ENCODE peak calls at places on chromosome 15, in four cellular contexts. F is adrenal gland; I is CD8-positive, alpha-beta T cell; E is heart left ventricle. N is an unnamed sample.

GRCh38 chr15:27353837-27354236 is 382.9 kb downstream of the GABRG3 start:
- DNase-seq in F (peak; percentile 24), I (no peak), E (no peak), N (no peak)

GRCh38 chr15:61393524-61393923 is 164.4 kb upstream of the RORA start:
- DNase-seq in F (no peak), I (no peak), E (no peak), N (no peak)

GRCh38 chr15:80404057-80404718 is at the start of gene ARNT2:
- DNase-seq in F (peak; percentile 9), I (no peak), E (peak; percentile 41), N (no peak)

GRCh38 chr15:53193149-53193548 is 403.0 kb upstream of the ONECUT1 start:
- DNase-seq in F (no peak), I (no peak), E (no peak), N (no peak)

GRCh38 chr15:78492841-78493240 is 14.5 kb upstream of the HYKK start:
- DNase-seq in F (no peak), I (no peak), E (no peak), N (no peak)

GRCh38 chr15:58383876-58384275 is 47.9 kb upstream of the LIPC start:
- DNase-seq in F (no peak), I (no peak), E (no peak), N (no peak)

GRCh38 chr15:23049984-23050628 is 10.7 kb upstream of the TUBGCP5 start:
- DNase-seq in F (no peak), I (no peak), E (no peak), N (no peak)

GRCh38 chr15:99102332-99103235 is 2.3 kb upstream of the SYNM start:
- DNase-seq in F (no peak), I (no peak), E (no peak), N (no peak)

GRCh38 chr15:71687902-71688508 is 122.3 kb upstream of the NR2E3 start:
- DNase-seq in F (no peak), I (no peak), E (no peak), N (no peak)

GRCh38 chr15:67833504-67834248 is 6.2 kb downstream of the RNU6-1 start:
- DNase-seq in F (peak; percentile 47), I (no peak), E (no peak), N (peak; percentile 67)

GRCh38 chr15:60932051-60932915 is 296.8 kb downstream of the RORA start:
- DNase-seq in F (peak; percentile 95), I (peak; percentile 34), E (no peak), N (no peak)

GRCh38 chr15:75182187-75183131 is 19.2 kb upstream of the C15orf39 start:
- DNase-seq in F (no peak), I (no peak), E (no peak), N (no peak)

GRCh38 chr15:68789041-68789920 is 31.4 kb downstream of the ANP32A start:
- DNase-seq in F (no peak), I (no peak), E (no peak), N (no peak)

GRCh38 chr15:31325432-31325975 is 1.1 kb upstream of the KLF13 start:
- DNase-seq in F (no peak), I (peak; percentile 74), E (peak; percentile 90), N (peak; percentile 77)

GRCh38 chr15:43920201-43920600 is 93.4 kb downstream of the WDR76 start:
- DNase-seq in F (no peak), I (no peak), E (no peak), N (no peak)

GRCh38 chr15:37528432-37528831 is 406.0 kb upstream of the TMCO5A start:
- DNase-seq in F (no peak), I (no peak), E (no peak), N (no peak)

GRCh38 chr15:34850121-34850520 is 54.8 kb upstream of the ACTC1 start:
- DNase-seq in F (no peak), I (no peak), E (peak; percentile 29), N (peak; percentile 1)

GRCh38 chr15:37136666-37137065 is 36.3 kb upstream of the MEIS2 start:
- DNase-seq in F (no peak), I (no peak), E (no peak), N (no peak)

GRCh38 chr15:99165956-99166689 is 61.2 kb downstream of the SYNM start:
- DNase-seq in F (no peak), I (no peak), E (no peak), N (no peak)

GRCh38 chr15:87369269-87369668 is 887.3 kb downstream of the NTRK3 start:
- DNase-seq in F (no peak), I (no peak), E (no peak), N (no peak)

GRCh38 chr15:74726774-74727164 is 1.4 kb upstream of the CYP1A1 start:
- DNase-seq in F (no peak), I (no peak), E (no peak), N (no peak)

GRCh38 chr15:72229076-72229946 is 1.7 kb downstream of the PKM start:
- DNase-seq in F (no peak), I (peak; percentile 25), E (no peak), N (peak; percentile 42)

GRCh38 chr15:34855893-34856292 is 60.5 kb upstream of the ACTC1 start:
- DNase-seq in F (peak; percentile 50), I (no peak), E (peak; percentile 30), N (no peak)

GRCh38 chr15:28931828-28932227 is 46.1 kb downstream of the APBA2 start:
- DNase-seq in F (no peak), I (no peak), E (no peak), N (no peak)

GRCh38 chr15:37880009-37880834 is 54.2 kb upstream of the TMCO5A start:
- DNase-seq in F (peak; percentile 9), I (no peak), E (no peak), N (peak; percentile 3)

GRCh38 chr15:74384566-74385441 is 17.4 kb upstream of the CYP11A1 start:
- DNase-seq in F (no peak), I (no peak), E (peak; percentile 9), N (peak; percentile 86)

GRCh38 chr15:63856711-63857458 is 23.1 kb upstream of the HERC1 start:
- DNase-seq in F (no peak), I (no peak), E (no peak), N (no peak)
- H3K4me3 ChIP-seq in F (no peak overlapping the region), I (no peak overlapping the region), E (no peak overlapping the region), N (no peak overlapping the region)

DNA sequence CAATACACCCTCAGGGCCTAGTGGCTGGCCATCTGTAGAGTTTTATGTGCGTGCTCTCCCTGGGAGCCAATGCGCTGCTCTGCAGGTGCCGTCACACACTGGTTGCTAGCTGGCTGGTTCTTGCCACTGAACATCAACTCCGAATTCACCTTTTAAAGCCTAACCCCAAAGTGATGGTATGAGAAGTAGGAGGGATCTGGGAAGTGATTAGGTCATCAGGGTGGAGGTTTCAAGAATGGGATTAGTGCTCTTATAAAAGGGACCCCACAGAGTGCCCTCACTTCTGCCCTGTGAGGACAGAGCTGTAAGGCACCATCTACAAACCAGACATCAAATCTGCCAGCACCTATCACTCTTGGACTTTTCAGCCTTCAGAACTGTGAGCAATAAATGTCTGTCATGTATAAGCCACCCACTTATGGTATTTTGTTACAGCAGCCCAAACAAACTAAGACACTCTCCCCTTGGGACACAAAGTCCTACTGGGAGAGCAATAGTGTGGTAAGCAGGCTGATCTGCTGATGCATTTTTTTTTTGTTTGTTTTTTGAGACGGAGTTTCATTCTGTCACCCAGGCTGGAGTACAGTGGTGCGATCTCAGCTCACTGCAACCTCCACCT is 20.3 kb downstream of the RGMA start:
- DNase-seq in F (no peak), I (no peak), E (no peak), N (no peak)
- H3K36me3 ChIP-seq in F (no peaks in the 10 kb centered on the region), I (no peaks in the 10 kb centered on the region), E (peaks cover 5% of the 10 kb centered on the region), N (no peaks in the 10 kb centered on the region)

DNA sequence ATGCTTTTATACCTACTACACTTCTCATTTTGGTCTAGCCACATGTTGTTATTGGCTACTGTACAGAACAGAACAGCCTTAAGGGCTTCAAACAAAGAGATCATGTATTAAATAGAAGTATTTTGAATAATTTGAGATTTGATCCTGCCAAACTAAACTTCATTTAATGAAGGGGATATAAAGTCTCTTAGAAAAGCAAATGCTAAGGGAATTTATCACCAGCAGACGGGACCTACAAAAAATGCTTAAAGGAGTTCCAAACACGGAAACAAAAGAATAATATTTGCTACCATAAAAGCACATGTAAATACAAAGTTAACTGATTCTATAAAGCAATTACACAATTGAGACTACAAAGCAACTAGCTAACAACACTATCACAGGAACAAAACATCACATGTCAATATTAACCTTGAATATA is 23.6 kb upstream of the FMN1 start:
- DNase-seq in F (no peak), I (no peak), E (no peak), N (no peak)
- TF ChIP-seq CTCF in F (no peak), I (no peak), E (no peak), N (no peak)

GRCh38 chr15:66251790-66252355 is 1.7 kb downstream of the MEGF11 start:
- DNase-seq in F (no peak), I (no peak), E (no peak), N (no peak)
- H3K4me3 ChIP-seq in F (peak overlapping the region; percentile 69), I (peak overlapping the region; percentile 69), E (peak overlapping the region; percentile 56), N (no peak overlapping the region)

GRCh38 chr15:82540055-82540983 is at the start of gene RPS17:
- DNase-seq in F (peak; percentile 98), I (peak; percentile 98), E (peak; percentile 98), N (peak; percentile 99)
- H3K36me3 ChIP-seq in F (peaks cover 36% of the 10 kb centered on the region), I (peaks cover 26% of the 10 kb centered on the region), E (peaks cover 37% of the 10 kb centered on the region), N (peaks cover 28% of the 10 kb centered on the region)

GRCh38 chr15:77033417-77033728 is 37.5 kb downstream of the TSPAN3 start:
- DNase-seq in F (no peak), I (no peak), E (no peak), N (no peak)
- TF ChIP-seq CTCF in F (no peak), I (no peak), E (no peak), N (no peak)

GRCh38 chr15:51622269-51623180 is at the start of gene DMXL2:
- DNase-seq in F (peak; percentile 88), I (peak; percentile 46), E (peak; percentile 92), N (peak; percentile 93)

GRCh38 chr15:51621917-51622268 is 678 bp downstream of the DMXL2 start:
- DNase-seq in F (peak; percentile 45), I (peak; percentile 7), E (peak; percentile 56), N (no peak)

GRCh38 chr15:51619331-51620033 is 3.1 kb downstream of the DMXL2 start:
- DNase-seq in F (no peak), I (no peak), E (no peak), N (no peak)

GRCh38 chr15:51621155-51621554 is 1.4 kb downstream of the DMXL2 start:
- DNase-seq in F (no peak), I (no peak), E (no peak), N (no peak)

DNA sequence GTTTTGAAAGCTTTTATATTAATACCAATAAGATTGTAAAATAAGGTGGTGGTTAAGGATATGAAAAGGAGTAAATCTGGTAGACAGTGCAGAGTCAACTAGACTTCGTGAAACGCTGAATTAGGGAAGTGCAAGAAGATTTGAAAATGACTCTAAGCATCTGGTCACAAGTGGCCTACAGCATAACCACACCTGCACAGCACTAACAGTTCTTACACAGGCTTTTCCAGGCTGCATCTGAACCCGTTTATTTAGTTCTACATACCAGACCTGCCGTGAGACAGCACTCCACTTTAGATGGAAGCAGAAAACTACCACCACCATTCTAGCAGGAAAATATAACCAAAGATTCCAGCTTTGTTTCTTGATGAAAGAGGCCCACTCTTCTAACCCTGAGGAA is 1.9 kb downstream of the DMXL2 start:
- DNase-seq in F (no peak), I (no peak), E (no peak), N (peak; percentile 31)
- H3K4me3 ChIP-seq in F (peak overlapping the region; percentile 87), I (no peak overlapping the region), E (peak overlapping the region; percentile 75), N (peak overlapping the region; percentile 73)

GRCh38 chr15:89863918-89864317 is 29.9 kb downstream of the AP3S2 start:
- DNase-seq in F (no peak), I (no peak), E (no peak), N (no peak)
- H3K36me3 ChIP-seq in F (peaks cover 20% of the 10 kb centered on the region), I (peaks cover 5% of the 10 kb centered on the region), E (peaks cover 43% of the 10 kb centered on the region), N (peaks cover 3% of the 10 kb centered on the region)

N was measured in GM06990.